ENCODE peak calls at places on chromosomes 2 and 18, in four cellular contexts. Z, C, X and A are unnamed samples.
A peak's percentile ranks its signal among the peaks of the same experiment; 100 is the strongest.

GRCh38 chr18:22505136-22505535 is 87.4 kb upstream of the CTAGE1 start:
- DNase-seq in Z (peak; percentile 32), C (no peak), X (no peak), A (no peak)

GRCh38 chr18:6624729-6625308 is 104.7 kb upstream of the ARHGAP28 start:
- DNase-seq in Z (peak; percentile 71), C (no peak), X (no peak), A (no peak)

GRCh38 chr2:70115646-70116442 is 28.6 kb downstream of the PCBP1 start:
- DNase-seq in Z (no peak), C (no peak), X (no peak), A (no peak)

GRCh38 chr2:238853218-238853617 is 5.3 kb downstream of the TWIST2 start:
- DNase-seq in Z (no peak), C (no peak), X (no peak), A (no peak)

GRCh38 chr2:105248316-105249070 is 7.0 kb downstream of the GPR45 start:
- DNase-seq in Z (no peak), C (no peak), X (no peak), A (no peak)

GRCh38 chr2:19850056-19850455 is 51.7 kb downstream of the TTC32 start:
- DNase-seq in Z (no peak), C (no peak), X (no peak), A (no peak)

GRCh38 chr2:10169581-10169980 is 47.0 kb downstream of the RRM2 start:
- DNase-seq in Z (peak; percentile 19), C (no peak), X (no peak), A (no peak)

GRCh38 chr18:49814147-49814499 is 790 bp upstream of the ACAA2 start:
- DNase-seq in Z (peak; percentile 69), C (peak; percentile 85), X (no peak), A (peak; percentile 63)

DNA sequence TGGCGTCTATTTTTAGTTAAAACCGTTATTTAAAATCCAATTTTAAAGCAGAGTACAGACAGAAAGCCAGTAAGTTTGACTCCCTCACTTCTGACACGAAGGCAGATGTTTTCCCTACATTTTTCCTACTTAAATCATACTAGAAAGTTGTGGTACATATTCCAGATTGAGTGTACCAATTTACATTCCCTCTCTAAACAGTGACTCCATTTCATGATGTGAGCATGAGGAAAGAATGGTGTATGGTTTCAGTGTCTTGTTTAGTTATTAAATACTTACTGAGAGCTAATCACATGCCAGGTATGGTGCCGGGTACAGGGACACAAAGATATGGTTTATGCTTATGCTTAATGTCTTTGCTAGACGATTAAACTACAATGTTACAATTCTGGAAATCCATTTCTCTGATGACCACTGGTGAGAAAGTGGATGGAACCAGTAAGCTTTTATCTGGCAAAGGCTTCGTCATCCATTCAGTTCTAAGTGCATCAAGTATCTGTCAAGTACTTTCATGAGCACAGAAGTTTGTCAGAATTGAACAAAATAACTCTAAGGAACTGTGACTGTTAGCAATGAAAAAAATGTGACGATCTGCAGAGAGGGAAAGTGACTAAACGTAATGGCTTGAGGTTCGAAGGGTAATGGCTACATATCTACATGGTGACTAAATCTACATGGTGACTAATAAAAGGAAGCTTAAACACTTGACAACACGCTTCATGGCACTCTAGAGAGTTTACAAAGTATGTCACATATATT is 25.7 kb downstream of the MAP4K3 start:
- DNase-seq in Z (peak; percentile 96), C (no peak), X (no peak), A (no peak)
- TF ChIP-seq CTCF in Z (no peak), C (no peak), X (no peak), A (no peak)

GRCh38 chr2:38374978-38375377 is 2.1 kb downstream of the ATL2 start:
- DNase-seq in Z (no peak), C (peak; percentile 26), X (no peak), A (no peak)
- TF ChIP-seq CTCF in Z (no peak), C (no peak), X (no peak), A (no peak)

GRCh38 chr2:66582975-66583842 is 148.3 kb downstream of the MEIS1 start:
- DNase-seq in Z (peak; percentile 55), C (no peak), X (no peak), A (no peak)
- TF ChIP-seq CTCF in Z (no peak), C (no peak), X (no peak), A (no peak)

GRCh38 chr2:220969348-220969747 is 602.8 kb downstream of the EPHA4 start:
- DNase-seq in Z (no peak), C (no peak), X (no peak), A (no peak)
- TF ChIP-seq CTCF in Z (no peak), C (no peak), X (no peak), A (no peak)

GRCh38 chr2:36662638-36663037 is 33.9 kb upstream of the VIT start:
- DNase-seq in Z (no peak), C (no peak), X (no peak), A (no peak)
- TF ChIP-seq CTCF in Z (no peak), C (no peak), X (no peak), A (no peak)

DNA sequence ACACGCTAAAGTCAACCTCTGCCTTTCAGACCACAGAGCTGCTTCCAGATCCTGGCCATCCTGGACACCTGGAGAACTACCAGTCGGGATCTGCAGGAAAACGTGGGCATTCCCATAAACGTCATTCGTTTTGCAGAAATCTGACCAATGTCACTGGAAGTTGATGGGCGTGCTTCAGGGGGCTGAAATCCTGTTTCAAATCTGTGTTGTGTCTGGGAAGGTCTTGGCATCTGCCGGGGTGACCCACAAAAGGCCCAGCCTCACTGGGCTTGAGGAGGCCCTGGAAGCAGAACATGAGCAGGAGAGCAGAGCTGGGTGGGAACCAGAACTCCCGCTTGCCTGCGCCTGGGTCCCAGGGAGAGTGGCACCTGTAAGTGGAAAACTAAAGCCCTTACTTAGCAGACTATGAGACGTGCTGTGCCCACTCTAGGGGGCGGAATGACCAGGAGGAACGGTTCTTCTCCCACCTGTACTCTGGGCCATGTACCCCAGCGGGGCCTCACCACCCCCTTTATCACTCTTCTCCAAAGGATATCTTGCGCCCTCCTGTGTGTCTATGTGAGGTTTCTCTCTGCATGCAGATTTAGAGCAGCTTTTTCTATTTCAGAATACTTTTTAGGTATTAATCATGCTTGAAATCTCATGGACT is 200.9 kb downstream of the FAM210A start:
- DNase-seq in Z (no peak), C (no peak), X (no peak), A (no peak)
- TF ChIP-seq CTCF in Z (no peak), C (peak; percentile 17), X (no peak), A (no peak)

GRCh38 chr18:59379772-59380530 is 20.9 kb upstream of the LMAN1 start:
- DNase-seq in Z (peak; percentile 41), C (no peak), X (no peak), A (no peak)

GRCh38 chr18:59383831-59384230 is 24.8 kb upstream of the LMAN1 start:
- DNase-seq in Z (no peak), C (peak; percentile 89), X (no peak), A (no peak)

GRCh38 chr18:59380706-59381105 is 21.6 kb upstream of the LMAN1 start:
- DNase-seq in Z (no peak), C (no peak), X (no peak), A (no peak)

GRCh38 chr18:59381949-59382348 is 22.9 kb upstream of the LMAN1 start:
- DNase-seq in Z (no peak), C (no peak), X (no peak), A (no peak)

DNA sequence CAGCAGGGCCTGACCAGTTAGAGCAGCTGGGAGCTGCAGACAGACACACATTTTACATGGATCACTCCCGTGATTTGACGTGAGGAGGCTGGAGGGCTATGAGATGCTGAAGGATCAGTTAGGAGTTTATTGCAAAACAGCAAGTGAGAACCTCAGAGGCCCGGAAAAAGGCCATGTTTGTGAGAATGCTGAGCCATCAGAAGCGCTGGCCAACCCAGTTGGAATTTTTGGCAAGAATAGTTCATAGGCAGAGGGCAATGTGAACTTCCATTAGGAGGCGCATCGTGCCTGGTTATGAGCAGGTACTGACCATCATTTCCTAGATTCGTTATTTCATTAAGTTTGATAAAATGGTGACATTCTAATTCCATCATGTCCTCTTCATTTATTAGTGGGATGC is 23.3 kb upstream of the LMAN1 start:
- DNase-seq in Z (no peak), C (no peak), X (no peak), A (no peak)
- TF ChIP-seq CTCF in Z (no peak), C (no peak), X (no peak), A (no peak)

DNA sequence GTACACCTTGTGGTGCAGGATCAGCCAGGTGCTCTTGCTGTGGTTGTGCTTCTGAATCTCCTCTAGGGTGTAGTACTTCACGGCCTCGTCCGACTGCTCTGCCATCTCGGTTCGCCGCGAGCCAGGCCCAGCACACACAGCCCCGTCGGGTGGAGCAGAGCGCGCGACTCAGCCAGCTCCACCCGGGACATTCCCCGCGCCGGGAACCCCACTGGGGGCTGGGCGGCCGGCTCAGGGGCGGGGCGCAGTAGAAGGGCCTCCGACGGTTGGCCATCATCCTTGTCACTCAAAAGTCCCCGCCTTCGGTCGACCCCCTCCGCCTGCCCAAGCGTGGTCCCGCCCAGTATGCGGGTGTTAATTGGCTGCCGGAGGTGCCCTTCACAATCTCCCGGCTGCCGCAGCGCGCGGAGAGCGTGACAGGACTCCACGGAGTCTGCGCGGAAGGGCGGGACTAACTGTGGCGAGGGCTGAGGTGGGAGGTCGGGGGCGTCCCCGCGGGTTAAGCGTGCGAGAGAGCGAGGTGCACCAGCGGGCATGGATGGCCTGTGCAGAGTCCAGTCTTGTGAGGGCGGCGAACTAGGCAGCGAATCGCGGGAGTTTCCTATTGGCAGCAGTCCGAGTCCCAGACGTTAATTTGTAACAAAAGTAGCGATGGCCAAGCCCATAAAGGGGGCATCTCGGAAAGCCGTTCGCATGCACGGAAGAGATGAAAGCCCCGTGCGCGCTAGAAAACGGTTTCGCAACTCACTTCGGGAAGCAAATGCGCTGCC is at the start of gene CYB5A:
- DNase-seq in Z (peak; percentile 93), C (peak; percentile 96), X (peak; percentile 98), A (peak; percentile 99)
- TF ChIP-seq CTCF in Z (no peak), C (peak; percentile 24), X (peak; percentile 20), A (peak; percentile 27)